ENCODE peak calls at places on chromosomes 7 and 10, in five cellular contexts. D is HCT116, V is ovary, Z is IMR-90, N is heart right ventricle. B is an unnamed sample.

GRCh38 chr10:132186488-132187413 is at the start of gene DPYSL4:
- DNase-seq in N (no peak), D (no peak), V (peak), Z (no peak), B (no peak)

GRCh38 chr7:155669717-155670505 is 25.4 kb downstream of the RBM33 start:
- DNase-seq in V (no peak), Z (peak), D (no peak), N (no peak), B (no peak)

GRCh38 chr10:22453948-22454347 is 108.7 kb downstream of the SPAG6 start:
- DNase-seq in N (no peak), D (no peak), Z (no peak), V (no peak), B (no peak)

GRCh38 chr10:59176241-59177030 is at the start of gene PHYHIPL:
- DNase-seq in Z (no peak), D (no peak), V (peak), N (no peak), B (peak)

GRCh38 chr7:66138994-66139752 is 24.5 kb downstream of the CRCP start:
- DNase-seq in D (no peak), Z (peak), V (no peak), N (no peak), B (no peak)

GRCh38 chr10:74681917-74682627 is 144.3 kb upstream of the KAT6B start:
- DNase-seq in N (no peak), Z (peak), D (no peak), V (no peak), B (no peak)

GRCh38 chr7:135716677-135717238 is 11.2 kb downstream of the SLC13A4 start:
- DNase-seq in V (no peak), N (no peak), D (no peak), Z (peak), B (no peak)

GRCh38 chr7:107718456-107719193 is 25.3 kb upstream of the CBLL1 start:
- DNase-seq in N (no peak), D (no peak), V (no peak), Z (no peak), B (no peak)

GRCh38 chr10:129090618-129091366 is 376.2 kb upstream of the MGMT start:
- DNase-seq in Z (no peak), N (no peak), D (no peak), V (no peak), B (no peak)

GRCh38 chr10:75408911-75409885 is 7.6 kb upstream of the ZNF503 start:
- DNase-seq in V (peak), N (peak), D (no peak), Z (no peak), B (peak)

GRCh38 chr7:7795736-7796135 is 77.3 kb upstream of the RPA3 start:
- DNase-seq in N (no peak), D (peak), V (no peak), Z (peak), B (no peak)

GRCh38 chr10:87093461-87094372 is 926 bp downstream of the GLUD1 start:
- DNase-seq in D (no peak), N (peak), Z (peak), V (peak), B (peak)

GRCh38 chr10:132150777-132151176 is 36.0 kb upstream of the DPYSL4 start:
- DNase-seq in N (no peak), Z (no peak), V (no peak), D (no peak), B (no peak)

GRCh38 chr7:901388-902154 is 25.2 kb downstream of the GET4 start:
- DNase-seq in N (peak), V (peak), Z (peak), D (peak), B (peak)

GRCh38 chr10:102327641-102328040 is 67.9 kb upstream of the NFKB2 start:
- DNase-seq in V (no peak), D (no peak), Z (no peak), N (no peak), B (no peak)

GRCh38 chr7:93551063-93551895 is 23.2 kb downstream of the CALCR start:
- DNase-seq in N (no peak), V (no peak), D (peak), Z (peak), B (no peak)

GRCh38 chr10:129932182-129932581 is 31.9 kb downstream of the EBF3 start:
- DNase-seq in D (no peak), N (no peak), Z (no peak), V (no peak), B (no peak)

GRCh38 chr10:28915989-28916588 is 238.8 kb downstream of the BAMBI start:
- DNase-seq in N (no peak), D (no peak), V (no peak), Z (no peak), B (no peak)

GRCh38 chr7:53059591-53059990 is 24.2 kb downstream of the POM121L12 start:
- DNase-seq in V (no peak), N (no peak), D (no peak), Z (no peak), B (no peak)

GRCh38 chr7:151740180-151740845 is 136.6 kb downstream of the PRKAG2 start:
- DNase-seq in Z (peak), N (no peak), V (no peak), D (no peak), B (no peak)

GRCh38 chr10:102421645-102422585 is 1.3 kb downstream of the FBXL15 start:
- DNase-seq in Z (no peak), V (peak), N (no peak), D (no peak), B (peak)

GRCh38 chr7:92830532-92831110 is 5.8 kb downstream of the CDK6 start:
- DNase-seq in N (no peak), D (no peak), Z (peak), V (no peak), B (no peak)

GRCh38 chr7:15720849-15721471 is 34.5 kb upstream of the MEOX2 start:
- DNase-seq in Z (peak), V (no peak), D (peak), N (no peak), B (peak)

GRCh38 chr10:14093735-14094484 is 236.8 kb downstream of the FRMD4A start:
- DNase-seq in Z (peak), D (no peak), N (no peak), V (no peak), B (no peak)

GRCh38 chr7:39428221-39428620 is 138.0 kb upstream of the YAE1 start:
- DNase-seq in D (no peak), Z (peak), V (no peak), N (no peak), B (no peak)

GRCh38 chr7:149704507-149704906 is 68.9 kb downstream of the ZNF467 start:
- DNase-seq in N (no peak), Z (peak), D (no peak), V (no peak), B (no peak)

GRCh38 chr7:55533050-55533728 is 39.1 kb downstream of the VOPP1 start:
- DNase-seq in N (no peak), Z (peak), D (no peak), V (no peak), B (no peak)

GRCh38 chr10:74683621-74684114 is 142.7 kb upstream of the KAT6B start:
- DNase-seq in Z (peak), D (no peak), V (no peak), N (no peak), B (no peak)

GRCh38 chr10:113183543-113183942 is 233.5 kb downstream of the TCF7L2 start:
- DNase-seq in Z (no peak), V (no peak), N (no peak), D (no peak), B (no peak)

GRCh38 chr7:128697301-128697905 is 25.3 kb downstream of the GARIN1A start:
- DNase-seq in V (no peak), D (no peak), Z (peak), N (peak), B (peak)

GRCh38 chr7:128217030-128217805 is 23.9 kb upstream of the LEP start:
- DNase-seq in Z (peak), V (no peak), D (no peak), N (no peak), B (no peak)

GRCh38 chr7:3861941-3862340 is 560.9 kb downstream of the SDK1 start:
- DNase-seq in V (peak), D (no peak), N (no peak), Z (peak), B (no peak)

GRCh38 chr7:128406147-128406985 is 3.4 kb downstream of the IMPDH1 start:
- DNase-seq in N (no peak), V (no peak), D (no peak), Z (no peak), B (no peak)

DNA sequence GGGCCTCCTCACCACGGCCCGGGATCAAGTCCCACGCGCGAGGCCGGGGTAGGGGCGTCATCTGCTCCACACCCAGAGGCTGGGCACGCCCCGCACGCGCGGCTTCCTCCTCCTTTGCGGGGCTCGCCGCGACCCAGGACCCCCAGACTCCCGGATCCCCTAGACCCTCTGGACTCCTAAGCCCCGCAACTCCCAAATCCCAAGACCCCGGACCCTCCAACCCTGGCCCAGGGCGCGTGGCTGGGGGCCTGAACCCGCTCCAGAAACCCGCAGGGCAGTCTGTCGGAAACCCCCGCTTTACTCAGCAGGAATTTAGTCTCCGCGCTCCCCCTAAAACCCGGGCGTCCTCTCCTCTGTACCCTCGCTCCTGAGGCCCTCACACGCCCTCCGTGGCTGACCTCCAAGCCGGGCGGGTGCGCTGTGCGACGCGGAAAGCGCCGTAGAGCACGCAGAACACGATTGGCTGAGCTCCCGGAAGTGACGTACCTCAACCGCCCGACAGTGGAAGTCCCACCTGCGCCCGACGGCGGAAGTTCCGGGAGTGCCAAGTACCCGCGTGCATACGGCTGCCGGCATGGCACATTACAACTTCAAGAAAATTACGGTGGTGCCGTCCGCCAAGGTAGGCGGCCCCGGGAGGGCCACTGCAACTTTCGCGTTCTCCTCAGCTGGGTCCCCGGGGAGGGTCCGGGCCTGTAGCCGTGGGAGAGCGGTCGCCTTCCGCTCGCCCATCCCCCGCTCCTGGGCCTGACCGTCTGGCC is at the start of gene GTPBP4:
- DNase-seq in V (peak), N (peak), D (peak), Z (peak), B (peak)
- TF ChIP-seq CTCF in V (no peak), N (peak), D (no peak), Z (peak), B (no peak)

DNA sequence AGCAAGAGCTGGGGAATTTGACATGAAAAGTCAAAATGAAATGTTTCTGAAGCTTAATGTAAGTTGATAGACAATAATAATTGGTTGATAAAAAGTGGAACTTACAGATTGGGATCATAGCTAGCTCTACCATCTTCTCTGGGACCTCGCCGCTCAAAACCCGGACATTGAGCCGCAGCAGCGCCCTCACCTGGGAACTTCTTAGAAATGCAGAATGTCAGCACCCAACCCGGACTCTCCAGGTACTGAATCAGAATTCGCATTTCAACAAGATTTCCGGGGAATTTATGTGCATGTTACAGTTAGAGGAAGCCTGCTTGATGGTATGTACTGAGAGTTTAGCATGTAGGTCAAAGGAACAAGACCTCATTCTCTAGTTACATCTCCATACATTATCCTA is 36.7 kb upstream of the ABLIM1 start:
- DNase-seq in N (no peak), V (no peak), D (peak), Z (no peak), B (peak)
- TF ChIP-seq CTCF in N (peak), V (no peak), D (peak), Z (peak), B (peak)

GRCh38 chr10:24947304-24948097 is 4.9 kb downstream of the PRTFDC1 start:
- DNase-seq in Z (peak), N (no peak), D (no peak), V (no peak), B (no peak)

GRCh38 chr10:24950439-24950838 is 2.0 kb downstream of the PRTFDC1 start:
- DNase-seq in N (no peak), D (no peak), Z (no peak), V (no peak), B (no peak)

GRCh38 chr10:24949616-24950015 is 2.8 kb downstream of the PRTFDC1 start:
- DNase-seq in V (no peak), D (no peak), N (no peak), Z (no peak), B (no peak)

GRCh38 chr10:24944512-24945255 is 7.7 kb downstream of the PRTFDC1 start:
- DNase-seq in Z (peak), N (no peak), D (peak), V (no peak), B (no peak)
- TF ChIP-seq CTCF in Z (no peak), N (no peak), D (no peak), V (no peak), B (no peak)

GRCh38 chr10:104143829-104144228 is 21.9 kb downstream of the SFR1 start:
- DNase-seq in V (no peak), N (no peak), Z (no peak), D (no peak), B (no peak)

GRCh38 chr10:104142081-104142480 is 20.1 kb downstream of the SFR1 start:
- DNase-seq in D (no peak), Z (no peak), N (no peak), V (no peak), B (no peak)

GRCh38 chr10:104138131-104138530 is 16.2 kb downstream of the SFR1 start:
- DNase-seq in N (no peak), Z (no peak), D (no peak), V (no peak), B (no peak)

DNA sequence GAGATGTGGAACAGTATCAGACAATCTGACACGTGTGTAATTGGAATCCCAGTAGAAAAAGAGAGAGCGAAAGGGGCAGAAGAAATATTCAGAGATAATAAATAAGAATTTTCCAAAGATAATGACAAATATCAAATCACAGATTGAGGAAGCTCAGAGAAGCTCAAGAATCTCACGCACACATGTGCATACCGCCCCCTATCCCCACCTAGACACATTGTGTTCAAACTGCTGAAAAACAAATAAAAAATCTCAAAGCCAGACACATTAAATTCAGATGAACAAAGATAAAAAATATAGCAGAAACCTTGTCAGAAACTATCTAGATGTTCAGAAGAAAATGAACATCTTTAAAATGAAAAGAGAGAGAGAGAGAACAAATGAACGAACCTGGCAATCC is 17.2 kb downstream of the SFR1 start:
- DNase-seq in V (no peak), D (no peak), N (no peak), Z (no peak), B (no peak)
- TF ChIP-seq CTCF in V (no peak), D (peak), N (no peak), Z (no peak), B (peak)

DNA sequence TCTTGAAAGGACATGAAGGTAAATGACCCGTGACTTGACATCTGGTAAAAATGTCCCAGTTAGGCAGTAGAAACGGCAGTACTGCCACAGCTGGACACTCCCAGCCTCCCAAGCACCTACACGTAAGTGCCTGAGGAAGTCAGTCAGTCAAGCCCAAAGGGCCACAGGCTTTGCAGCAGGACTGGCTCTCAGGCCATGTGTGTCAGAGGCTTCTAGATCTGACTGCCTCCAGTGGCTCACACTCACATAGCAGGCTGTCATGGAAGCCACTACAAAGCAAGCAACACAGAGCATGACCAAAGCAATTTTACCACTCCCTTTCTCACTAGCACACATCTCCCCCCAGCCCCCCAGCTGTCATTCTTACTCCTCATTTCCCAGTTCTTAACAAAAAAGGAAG is 17.8 kb upstream of the CCNJ start:
- DNase-seq in N (no peak), V (no peak), D (peak), Z (peak), B (no peak)
- TF ChIP-seq CTCF in N (no peak), V (no peak), D (peak), Z (no peak), B (no peak)